ENCODE peak calls at places on chromosomes 7 and 10, in five cellular contexts. One of them, this sample, is unnamed.

GRCh38 chr10:33986515-33986914 is 652.0 kb upstream of the NRP1 start:
- DNase-seq in heart right ventricle: no peak
- DNase-seq in anterior cingulate cortex: no peak
- DNase-seq in NCI-H748 treated with DMSO at 0.1 percent for 48 hours: no peak
- DNase-seq in HFF-Myc: no peak
- DNase-seq in this sample: no peak

GRCh38 chr7:26856481-26856880 is 7.9 kb downstream of the SKAP2 start:
- DNase-seq in heart right ventricle: no peak
- DNase-seq in anterior cingulate cortex: no peak
- DNase-seq in NCI-H748 treated with DMSO at 0.1 percent for 48 hours: no peak
- DNase-seq in HFF-Myc: no peak
- DNase-seq in this sample: no peak

GRCh38 chr7:156661637-156662036 is 21.1 kb downstream of the RNF32 start:
- DNase-seq in heart right ventricle: no peak
- DNase-seq in anterior cingulate cortex: no peak
- DNase-seq in NCI-H748 treated with DMSO at 0.1 percent for 48 hours: no peak
- DNase-seq in HFF-Myc: no peak
- DNase-seq in this sample: no peak

GRCh38 chr10:129932996-129933395 is 31.1 kb downstream of the EBF3 start:
- DNase-seq in heart right ventricle: no peak
- DNase-seq in anterior cingulate cortex: no peak
- DNase-seq in NCI-H748 treated with DMSO at 0.1 percent for 48 hours: no peak
- DNase-seq in HFF-Myc: no peak
- DNase-seq in this sample: no peak

GRCh38 chr7:28630350-28630749 is 218.0 kb downstream of the CREB5 start:
- DNase-seq in heart right ventricle: no peak
- DNase-seq in anterior cingulate cortex: no peak
- DNase-seq in NCI-H748 treated with DMSO at 0.1 percent for 48 hours: no peak
- DNase-seq in HFF-Myc: peak; percentile 49
- DNase-seq in this sample: no peak

GRCh38 chr10:103192089-103192450 is 1.0 kb downstream of the NT5C2 start:
- DNase-seq in heart right ventricle: no peak
- DNase-seq in anterior cingulate cortex: no peak
- DNase-seq in NCI-H748 treated with DMSO at 0.1 percent for 48 hours: no peak
- DNase-seq in HFF-Myc: no peak
- DNase-seq in this sample: no peak

GRCh38 chr10:31020128-31020527 is 11.5 kb downstream of the ZNF438 start:
- DNase-seq in heart right ventricle: no peak
- DNase-seq in anterior cingulate cortex: no peak
- DNase-seq in NCI-H748 treated with DMSO at 0.1 percent for 48 hours: no peak
- DNase-seq in HFF-Myc: no peak
- DNase-seq in this sample: no peak

GRCh38 chr7:32774411-32774970 is 117.1 kb downstream of the KBTBD2 start:
- DNase-seq in heart right ventricle: no peak
- DNase-seq in anterior cingulate cortex: no peak
- DNase-seq in NCI-H748 treated with DMSO at 0.1 percent for 48 hours: no peak
- DNase-seq in HFF-Myc: no peak
- DNase-seq in this sample: no peak

GRCh38 chr10:78621183-78621789 is 447.5 kb upstream of the ZMIZ1 start:
- DNase-seq in heart right ventricle: no peak
- DNase-seq in anterior cingulate cortex: no peak
- DNase-seq in NCI-H748 treated with DMSO at 0.1 percent for 48 hours: peak; percentile 76
- DNase-seq in HFF-Myc: no peak
- DNase-seq in this sample: no peak

GRCh38 chr7:116899308-116899707 is 36.9 kb downstream of the CAPZA2 start:
- DNase-seq in heart right ventricle: no peak
- DNase-seq in anterior cingulate cortex: no peak
- DNase-seq in NCI-H748 treated with DMSO at 0.1 percent for 48 hours: no peak
- DNase-seq in HFF-Myc: no peak
- DNase-seq in this sample: no peak

GRCh38 chr10:124403548-124403947 is 15.2 kb downstream of the OAT start:
- DNase-seq in heart right ventricle: no peak
- DNase-seq in anterior cingulate cortex: no peak
- DNase-seq in NCI-H748 treated with DMSO at 0.1 percent for 48 hours: peak; percentile 53
- DNase-seq in HFF-Myc: peak; percentile 74
- DNase-seq in this sample: peak; percentile 60

GRCh38 chr10:132812544-132812943 is 26.6 kb upstream of the NKX6-2 start:
- DNase-seq in heart right ventricle: no peak
- DNase-seq in anterior cingulate cortex: no peak
- DNase-seq in NCI-H748 treated with DMSO at 0.1 percent for 48 hours: no peak
- DNase-seq in HFF-Myc: no peak
- DNase-seq in this sample: no peak

GRCh38 chr10:129963831-129964501 is at the start of gene EBF3:
- DNase-seq in heart right ventricle: peak; percentile 91
- DNase-seq in anterior cingulate cortex: no peak
- DNase-seq in NCI-H748 treated with DMSO at 0.1 percent for 48 hours: peak; percentile 63
- DNase-seq in HFF-Myc: no peak
- DNase-seq in this sample: no peak

GRCh38 chr10:106395061-106395749 is 769.3 kb downstream of the SORCS1 start:
- DNase-seq in heart right ventricle: no peak
- DNase-seq in anterior cingulate cortex: no peak
- DNase-seq in NCI-H748 treated with DMSO at 0.1 percent for 48 hours: no peak
- DNase-seq in HFF-Myc: no peak
- DNase-seq in this sample: no peak

GRCh38 chr10:23157691-23158369 is 34.3 kb upstream of the PTF1A start:
- DNase-seq in heart right ventricle: no peak
- DNase-seq in anterior cingulate cortex: no peak
- DNase-seq in NCI-H748 treated with DMSO at 0.1 percent for 48 hours: peak; percentile 49
- DNase-seq in HFF-Myc: peak; percentile 5
- DNase-seq in this sample: no peak

GRCh38 chr10:61836233-61836887 is 65.1 kb upstream of the ARID5B start:
- DNase-seq in heart right ventricle: no peak
- DNase-seq in anterior cingulate cortex: no peak
- DNase-seq in NCI-H748 treated with DMSO at 0.1 percent for 48 hours: peak; percentile 47
- DNase-seq in HFF-Myc: no peak
- DNase-seq in this sample: no peak

GRCh38 chr7:41045556-41046123 is 657.2 kb downstream of the INHBA start:
- DNase-seq in heart right ventricle: no peak
- DNase-seq in anterior cingulate cortex: no peak
- DNase-seq in NCI-H748 treated with DMSO at 0.1 percent for 48 hours: no peak
- DNase-seq in HFF-Myc: no peak
- DNase-seq in this sample: no peak

This sample was measured in NCI-H2227 treated with DMSO at 0.1 percent for 48 hours.